ENCODE peak calls at places on chromosomes 11 and 22, in four cellular contexts. One of them, this sample, is unnamed.

GRCh38 chr11:12777208-12777874 is 103.1 kb downstream of the TEAD1 start:
- DNase-seq in psoas muscle: no peak
- DNase-seq in ACHN: no peak
- DNase-seq in kidney epithelial cell: no peak
- DNase-seq in this sample: no peak

GRCh38 chr22:44493206-44493605 is 4.8 kb downstream of the RTL6 start:
- DNase-seq in psoas muscle: no peak
- DNase-seq in ACHN: no peak
- DNase-seq in kidney epithelial cell: no peak
- DNase-seq in this sample: no peak

GRCh38 chr11:77791301-77791700 is 29.2 kb downstream of the RSF1 start:
- DNase-seq in psoas muscle: no peak
- DNase-seq in ACHN: no peak
- DNase-seq in kidney epithelial cell: no peak
- DNase-seq in this sample: no peak

GRCh38 chr11:45982656-45983470 is 60.4 kb downstream of the LARGE2 start:
- DNase-seq in psoas muscle: peak
- DNase-seq in ACHN: peak
- DNase-seq in kidney epithelial cell: peak
- DNase-seq in this sample: no peak

GRCh38 chr11:56740886-56741285 is 7.6 kb downstream of the OR9G4 start:
- DNase-seq in psoas muscle: no peak
- DNase-seq in ACHN: no peak
- DNase-seq in kidney epithelial cell: no peak
- DNase-seq in this sample: no peak

GRCh38 chr11:27612932-27613669 is 87.2 kb downstream of the BDNF start:
- DNase-seq in psoas muscle: no peak
- DNase-seq in ACHN: no peak
- DNase-seq in kidney epithelial cell: no peak
- DNase-seq in this sample: no peak

GRCh38 chr11:130711193-130711592 is 205.1 kb downstream of the SNX19 start:
- DNase-seq in psoas muscle: no peak
- DNase-seq in ACHN: no peak
- DNase-seq in kidney epithelial cell: no peak
- DNase-seq in this sample: no peak

GRCh38 chr11:3164138-3164539 is 971 bp downstream of the OSBPL5 start:
- DNase-seq in psoas muscle: peak
- DNase-seq in ACHN: no peak
- DNase-seq in kidney epithelial cell: no peak
- DNase-seq in this sample: no peak

GRCh38 chr22:41285441-41285819 is 557 bp downstream of the RANGAP1 start:
- DNase-seq in psoas muscle: peak
- DNase-seq in ACHN: peak
- DNase-seq in kidney epithelial cell: peak
- DNase-seq in this sample: peak

GRCh38 chr11:34653851-34654490 is 33.1 kb downstream of the EHF start:
- DNase-seq in psoas muscle: peak
- DNase-seq in ACHN: peak
- DNase-seq in kidney epithelial cell: peak
- DNase-seq in this sample: no peak

GRCh38 chr11:67632175-67632981 is 2.6 kb upstream of the NUDT8 start:
- DNase-seq in psoas muscle: no peak
- DNase-seq in ACHN: no peak
- DNase-seq in kidney epithelial cell: no peak
- DNase-seq in this sample: peak

GRCh38 chr11:44574620-44575287 is 9.3 kb downstream of the CD82 start:
- DNase-seq in psoas muscle: no peak
- DNase-seq in ACHN: peak
- DNase-seq in kidney epithelial cell: peak
- DNase-seq in this sample: no peak

GRCh38 chr11:126963603-126964353 is 36.8 kb downstream of the KIRREL3 start:
- DNase-seq in psoas muscle: no peak
- DNase-seq in ACHN: peak
- DNase-seq in kidney epithelial cell: peak
- DNase-seq in this sample: no peak